ENCODE peak calls at places on chromosomes 2 and 18, in eight cellular contexts. N is tibial artery; V is cardiac muscle cell; B is stimulated activated naive CD8-positive, alpha-beta T cell treated with anti-CD3 and anti-CD28 coated beads, Interleukin-15, Interleukin-2, amounts not matched to agents 100 U/mL and 50 U/mL, for 24 hours; A is activated CD4-positive, alpha-beta memory T cell treated with anti-CD3 and anti-CD28 coated beads for 36 hours; R is iris pigment epithelial cell; X is NCI-H1092 treated with DMSO at 0.1 percent for 48 hours; J is activated effector memory CD4-positive, alpha-beta T cell treated with Interleukin-2 at 50 U/mL for 16 hours. C is an unnamed sample.

GRCh38 chr2:21281876-21282514 is 158.2 kb downstream of the TDRD15 start:
- DNase-seq in N (no peak), V (no peak), B (no peak), A (no peak), R (no peak), X (no peak), J (no peak), C (no peak)

GRCh38 chr2:36394804-36395203 is 39.2 kb downstream of the CRIM1 start:
- DNase-seq in N (no peak), V (no peak), B (no peak), A (no peak), R (no peak), X (no peak), J (no peak), C (no peak)

GRCh38 chr2:127676906-127677305 is 1.6 kb upstream of the LIMS2 start:
- DNase-seq in N (peak; percentile 90), V (no peak), B (no peak), A (no peak), R (no peak), X (no peak), J (no peak), C (no peak)

GRCh38 chr2:58237741-58238140 is 3.4 kb downstream of the FANCL start:
- DNase-seq in N (no peak), V (no peak), B (no peak), A (no peak), R (no peak), X (no peak), J (no peak), C (no peak)

GRCh38 chr2:88170472-88170892 is 336 bp downstream of the THNSL2 start:
- DNase-seq in N (no peak), V (peak; percentile 54), B (no peak), A (no peak), R (peak; percentile 45), X (no peak), J (no peak), C (no peak)

GRCh38 chr2:47088371-47089082 is 66.6 kb downstream of the STPG4 start:
- DNase-seq in N (no peak), V (peak; percentile 79), B (no peak), A (no peak), R (peak; percentile 67), X (no peak), J (no peak), C (peak; percentile 76)

GRCh38 chr2:95354469-95354901 is 48.0 kb upstream of the FAHD2A start:
- DNase-seq in N (peak; percentile 44), V (no peak), B (no peak), A (no peak), R (no peak), X (no peak), J (no peak), C (no peak)

GRCh38 chr2:8886876-8887275 is 49.5 kb upstream of the KIDINS220 start:
- DNase-seq in N (no peak), V (no peak), B (no peak), A (no peak), R (no peak), X (no peak), J (no peak), C (no peak)

GRCh38 chr2:164903944-164904343 is 51.4 kb downstream of the SLC38A11 start:
- DNase-seq in N (no peak), V (peak; percentile 30), B (no peak), A (no peak), R (no peak), X (peak; percentile 80), J (no peak), C (no peak)

GRCh38 chr2:111032721-111033532 is 87.8 kb upstream of the BCL2L11 start:
- DNase-seq in N (no peak), V (peak; percentile 8), B (no peak), A (no peak), R (no peak), X (no peak), J (no peak), C (no peak)

GRCh38 chr2:10063566-10063965 is 16.6 kb downstream of the CYS1 start:
- DNase-seq in N (no peak), V (no peak), B (no peak), A (no peak), R (no peak), X (no peak), J (no peak), C (no peak)

GRCh38 chr2:3454802-3455201 is 64.5 kb downstream of the ADI1 start:
- DNase-seq in N (no peak), V (no peak), B (no peak), A (no peak), R (no peak), X (no peak), J (no peak), C (no peak)

GRCh38 chr2:145563752-145564615 is 1044.1 kb upstream of the ZEB2 start:
- DNase-seq in N (no peak), V (no peak), B (no peak), A (no peak), R (peak; percentile 47), X (no peak), J (no peak), C (no peak)

GRCh38 chr18:78978336-78979057 is 1.1 kb upstream of the SALL3 start:
- DNase-seq in N (no peak), V (peak; percentile 20), B (peak; percentile 8), A (no peak), R (no peak), X (no peak), J (no peak), C (no peak)

GRCh38 chr18:48061781-48062570 is 131.5 kb upstream of the SMAD2 start:
- DNase-seq in N (peak; percentile 5), V (no peak), B (no peak), A (no peak), R (no peak), X (no peak), J (no peak), C (no peak)

GRCh38 chr2:184692137-184692734 is 93.9 kb downstream of the ZNF804A start:
- DNase-seq in N (no peak), V (no peak), B (no peak), A (no peak), R (peak; percentile 17), X (peak; percentile 82), J (no peak), C (no peak)

GRCh38 chr18:45517181-45517741 is 98.0 kb upstream of the SLC14A2 start:
- DNase-seq in N (peak; percentile 88), V (peak; percentile 33), B (no peak), A (no peak), R (peak; percentile 39), X (no peak), J (no peak), C (no peak)

GRCh38 chr2:182804128-182804527 is 62.3 kb downstream of the FRZB start:
- DNase-seq in N (no peak), V (no peak), B (no peak), A (no peak), R (no peak), X (no peak), J (no peak), C (no peak)

GRCh38 chr2:31028415-31028814 is 109.8 kb downstream of the GALNT14 start:
- DNase-seq in N (no peak), V (no peak), B (no peak), A (no peak), R (no peak), X (no peak), J (no peak), C (no peak)

GRCh38 chr2:71950256-71951066 is 197.2 kb downstream of the CYP26B1 start:
- DNase-seq in N (no peak), V (peak; percentile 27), B (no peak), A (no peak), R (no peak), X (no peak), J (no peak), C (no peak)

GRCh38 chr2:134220525-134220924 is 33.3 kb upstream of the MGAT5 start:
- DNase-seq in N (no peak), V (no peak), B (no peak), A (no peak), R (no peak), X (no peak), J (no peak), C (no peak)

GRCh38 chr2:127431408-127432023 is 13.3 kb downstream of the PROC start:
- DNase-seq in N (no peak), V (no peak), B (no peak), A (no peak), R (no peak), X (no peak), J (no peak), C (no peak)

GRCh38 chr2:171878481-171878993 is 15.5 kb downstream of the SLC25A12 start:
- DNase-seq in N (no peak), V (peak; percentile 90), B (no peak), A (peak; percentile 51), R (peak; percentile 88), X (peak; percentile 14), J (no peak), C (peak; percentile 77)

GRCh38 chr2:146037334-146037870 is 1517.5 kb upstream of the ZEB2 start:
- DNase-seq in N (no peak), V (no peak), B (no peak), A (no peak), R (no peak), X (no peak), J (no peak), C (no peak)

GRCh38 chr2:6679481-6679880 is 186.2 kb downstream of the CMPK2 start:
- DNase-seq in N (no peak), V (no peak), B (no peak), A (no peak), R (no peak), X (no peak), J (no peak), C (no peak)

GRCh38 chr2:20224191-20224715 is 677 bp downstream of the SDC1 start:
- DNase-seq in N (no peak), V (no peak), B (no peak), A (no peak), R (peak; percentile 19), X (no peak), J (no peak), C (no peak)

GRCh38 chr2:6080837-6081541 is 388.8 kb downstream of the SOX11 start:
- DNase-seq in N (no peak), V (no peak), B (no peak), A (no peak), R (no peak), X (peak; percentile 54), J (no peak), C (no peak)

GRCh38 chr2:166610180-166610919 is 116.3 kb upstream of the SCN7A start:
- DNase-seq in N (no peak), V (peak; percentile 20), B (peak; percentile 14), A (peak; percentile 9), R (peak; percentile 32), X (no peak), J (no peak), C (no peak)

GRCh38 chr18:58993260-58993659 is 128.6 kb downstream of the ZNF532 start:
- DNase-seq in N (no peak), V (peak; percentile 91), B (no peak), A (no peak), R (peak; percentile 81), X (no peak), J (no peak), C (no peak)

GRCh38 chr18:48222118-48222517 is 187.1 kb downstream of the ZBTB7C start:
- DNase-seq in N (no peak), V (peak; percentile 81), B (no peak), A (peak; percentile 47), R (peak; percentile 49), X (peak; percentile 97), J (peak; percentile 25), C (no peak)

GRCh38 chr2:109317471-109318090 is 188.6 kb downstream of the SH3RF3 start:
- DNase-seq in N (no peak), V (no peak), B (no peak), A (no peak), R (no peak), X (no peak), J (no peak), C (no peak)

GRCh38 chr2:162731917-162732804 is 106.4 kb downstream of the KCNH7 start:
- DNase-seq in N (no peak), V (no peak), B (no peak), A (no peak), R (no peak), X (peak; percentile 78), J (no peak), C (no peak)

GRCh38 chr18:79384151-79384807 is 11.5 kb upstream of the NFATC1 start:
- DNase-seq in N (no peak), V (no peak), B (no peak), A (no peak), R (no peak), X (peak; percentile 56), J (no peak), C (no peak)

GRCh38 chr18:58394046-58394445 is 234.8 kb downstream of the ALPK2 start:
- DNase-seq in N (peak; percentile 16), V (no peak), B (no peak), A (no peak), R (peak; percentile 34), X (no peak), J (no peak), C (no peak)